ENCODE peak calls at places on chromosomes 2 and 18, in eight cellular contexts. F is heart left ventricle; Q is tibial artery; O is activated effector memory CD4-positive, alpha-beta T cell treated with Interleukin-2 at 50 U/mL for 16 hours; H is Calu3; V is activated T-cell treated with anti-CD3 and anti-CD28 coated beads, Interleukin-2, amount 50 U/mL, for 72 hours; G is NCI-H748 treated with DMSO at 0.1 percent for 48 hours; P is T-helper 1 cell. J is an unnamed sample.
A peak's percentile ranks its signal among the peaks of the same experiment; 100 is the strongest.

GRCh38 chr2:88038263-88039105 is 17.1 kb downstream of the KRCC1 start:
- DNase-seq in O (no peak), G (no peak), H (no peak), P (no peak), F (no peak), V (no peak), Q (no peak), J (no peak)

GRCh38 chr2:174929786-174930185 is 75.4 kb downstream of the CHN1 start:
- DNase-seq in G (no peak), P (no peak), Q (no peak), O (no peak), H (no peak), F (no peak), V (no peak), J (no peak)

GRCh38 chr2:23199115-23199918 is 185.7 kb upstream of the KLHL29 start:
- DNase-seq in G (no peak), O (no peak), P (no peak), V (peak; percentile 12), H (peak; percentile 43), Q (no peak), F (no peak), J (no peak)

GRCh38 chr18:10560457-10561045 is 34.7 kb downstream of the NAPG start:
- DNase-seq in Q (peak; percentile 79), O (peak; percentile 22), F (peak; percentile 71), P (peak; percentile 12), V (peak; percentile 59), H (peak; percentile 79), G (peak; percentile 41), J (no peak)

GRCh38 chr2:235264121-235264493 is 229.7 kb upstream of the AGAP1 start:
- DNase-seq in O (no peak), V (no peak), P (no peak), G (no peak), H (no peak), F (no peak), Q (no peak), J (no peak)

GRCh38 chr18:76450912-76451421 is 44.1 kb downstream of the ZNF516 start:
- DNase-seq in F (peak; percentile 70), Q (no peak), O (no peak), V (peak; percentile 16), G (no peak), P (no peak), H (peak; percentile 37), J (no peak)

GRCh38 chr2:181371782-181372292 is 85.3 kb upstream of the ITGA4 start:
- DNase-seq in V (no peak), P (no peak), O (no peak), Q (no peak), F (no peak), G (no peak), H (no peak), J (no peak)

GRCh38 chr18:50183556-50183955 is 11.4 kb downstream of the MYO5B start:
- DNase-seq in G (no peak), O (no peak), P (no peak), Q (no peak), F (no peak), V (no peak), H (peak; percentile 38), J (no peak)

GRCh38 chr18:48534364-48534763 is 4.5 kb upstream of the CTIF start:
- DNase-seq in H (no peak), G (no peak), V (no peak), Q (no peak), P (no peak), F (no peak), O (no peak), J (no peak)

GRCh38 chr2:240615830-240616547 is 9.3 kb upstream of the GPR35 start:
- DNase-seq in V (no peak), H (no peak), P (no peak), F (no peak), G (no peak), Q (no peak), O (no peak), J (no peak)